ENCODE peak calls at places on chromosomes 12 and 14, in six cellular contexts. S is tibial artery, K is fibroblast of villous mesenchyme, M is thyroid gland, D is stomach, I is AG04450. Y is an unnamed sample.

GRCh38 chr14:101503431-101504095 is 57.7 kb upstream of the DIO3 start:
- DNase-seq in S (peak), K (no peak), M (no peak), D (peak), I (no peak), Y (no peak)

GRCh38 chr12:117192057-117192456 is 1.8 kb upstream of the FBXO21 start:
- DNase-seq in S (no peak), K (peak), M (peak), D (peak), I (no peak), Y (no peak)

GRCh38 chr12:121872546-121873223 is 14.0 kb upstream of the HPD start:
- DNase-seq in S (no peak), K (peak), M (no peak), D (peak), I (peak), Y (peak)

GRCh38 chr14:63647696-63648410 is 6.2 kb upstream of the WDR89 start:
- DNase-seq in S (no peak), K (no peak), M (no peak), D (no peak), I (no peak), Y (no peak)

GRCh38 chr14:54369343-54369742 is 27.5 kb upstream of the CDKN3 start:
- DNase-seq in S (no peak), K (no peak), M (no peak), D (no peak), I (no peak), Y (no peak)

GRCh38 chr12:102429755-102430154 is 50.6 kb downstream of the IGF1 start:
- DNase-seq in S (no peak), K (no peak), M (no peak), D (no peak), I (no peak), Y (no peak)

GRCh38 chr12:65568517-65568916 is 255.8 kb upstream of the HMGA2 start:
- DNase-seq in S (no peak), K (no peak), M (no peak), D (peak), I (peak), Y (no peak)

GRCh38 chr12:103757248-103757647 is 83.8 kb downstream of the NT5DC3 start:
- DNase-seq in S (no peak), K (no peak), M (no peak), D (no peak), I (no peak), Y (no peak)

GRCh38 chr12:55829967-55830600 is 697 bp upstream of the DNAJC14 start:
- DNase-seq in S (peak), K (no peak), M (peak), D (peak), I (no peak), Y (peak)

GRCh38 chr12:47818701-47819543 is 781 bp downstream of the HDAC7 start:
- DNase-seq in S (peak), K (peak), M (peak), D (peak), I (no peak), Y (peak)

GRCh38 chr14:83874662-83875061 is 1655.3 kb upstream of the FLRT2 start:
- DNase-seq in S (no peak), K (peak), M (no peak), D (no peak), I (no peak), Y (no peak)

GRCh38 chr14:76644875-76645518 is 116.3 kb upstream of the VASH1 start:
- DNase-seq in S (no peak), K (peak), M (peak), D (no peak), I (no peak), Y (no peak)

GRCh38 chr12:30251546-30251945 is 444.1 kb downstream of the IPO8 start:
- DNase-seq in S (no peak), K (no peak), M (no peak), D (no peak), I (no peak), Y (no peak)

GRCh38 chr12:53985358-53985899 is 483 bp downstream of the HOXC10 start:
- DNase-seq in S (no peak), K (no peak), M (no peak), D (no peak), I (no peak), Y (no peak)

GRCh38 chr14:59246566-59246965 is 58.1 kb downstream of the DAAM1 start:
- DNase-seq in S (no peak), K (no peak), M (no peak), D (no peak), I (no peak), Y (no peak)

GRCh38 chr12:105954891-105955607 is 183.7 kb downstream of the NUAK1 start:
- DNase-seq in S (no peak), K (peak), M (no peak), D (no peak), I (no peak), Y (no peak)

GRCh38 chr14:104202259-104203070 is 64.1 kb downstream of the KIF26A start:
- DNase-seq in S (no peak), K (no peak), M (peak), D (peak), I (no peak), Y (no peak)

GRCh38 chr12:105164068-105164467 is 56.5 kb downstream of the WASHC4 start:
- DNase-seq in S (no peak), K (no peak), M (no peak), D (no peak), I (no peak), Y (no peak)

GRCh38 chr14:104290058-104290667 is 151.8 kb downstream of the KIF26A start:
- DNase-seq in S (peak), K (no peak), M (no peak), D (no peak), I (no peak), Y (no peak)

GRCh38 chr12:13071305-13072280 is 27.4 kb downstream of the FAM234B start:
- DNase-seq in S (no peak), K (no peak), M (no peak), D (no peak), I (no peak), Y (no peak)

GRCh38 chr14:90355540-90356518 is 24.1 kb upstream of the NRDE2 start:
- DNase-seq in S (no peak), K (no peak), M (peak), D (no peak), I (no peak), Y (no peak)

GRCh38 chr14:51398898-51399297 is 158.9 kb downstream of the TMX1 start:
- DNase-seq in S (no peak), K (peak), M (no peak), D (no peak), I (peak), Y (no peak)

GRCh38 chr14:90483551-90483950 is 86.7 kb downstream of the CALM1 start:
- DNase-seq in S (peak), K (no peak), M (peak), D (peak), I (no peak), Y (peak)

GRCh38 chr12:14905269-14906004 is 19.8 kb upstream of the MGP start:
- DNase-seq in S (no peak), K (no peak), M (peak), D (no peak), I (no peak), Y (no peak)

GRCh38 chr14:104091061-104091926 is 5.8 kb downstream of the ASPG start:
- DNase-seq in S (no peak), K (no peak), M (no peak), D (no peak), I (no peak), Y (peak)

GRCh38 chr12:18971932-18972331 is 157.6 kb upstream of the PLEKHA5 start:
- DNase-seq in S (no peak), K (no peak), M (no peak), D (no peak), I (no peak), Y (no peak)

GRCh38 chr12:47889040-47889439 is 15.8 kb downstream of the VDR start:
- DNase-seq in S (peak), K (no peak), M (no peak), D (no peak), I (no peak), Y (peak)

GRCh38 chr12:6373022-6373787 is 2.2 kb downstream of the SCNN1A start:
- DNase-seq in S (no peak), K (no peak), M (peak), D (peak), I (no peak), Y (peak)

GRCh38 chr12:85301054-85301453 is 21.0 kb downstream of the ALX1 start:
- DNase-seq in S (no peak), K (no peak), M (no peak), D (no peak), I (no peak), Y (no peak)

GRCh38 chr14:23327947-23328744 is 6.9 kb downstream of the PABPN1 start:
- DNase-seq in S (no peak), K (peak), M (peak), D (peak), I (peak), Y (peak)

GRCh38 chr12:9717070-9717925 is 15.6 kb downstream of the CLECL1 start:
- DNase-seq in S (no peak), K (no peak), M (no peak), D (no peak), I (no peak), Y (no peak)

GRCh38 chr12:5808956-5809355 is 136.1 kb downstream of the ANO2 start:
- DNase-seq in S (no peak), K (peak), M (no peak), D (no peak), I (no peak), Y (no peak)

GRCh38 chr12:79925492-79925891 is 9.4 kb downstream of the PPP1R12A start:
- DNase-seq in S (no peak), K (peak), M (no peak), D (no peak), I (no peak), Y (no peak)

DNA sequence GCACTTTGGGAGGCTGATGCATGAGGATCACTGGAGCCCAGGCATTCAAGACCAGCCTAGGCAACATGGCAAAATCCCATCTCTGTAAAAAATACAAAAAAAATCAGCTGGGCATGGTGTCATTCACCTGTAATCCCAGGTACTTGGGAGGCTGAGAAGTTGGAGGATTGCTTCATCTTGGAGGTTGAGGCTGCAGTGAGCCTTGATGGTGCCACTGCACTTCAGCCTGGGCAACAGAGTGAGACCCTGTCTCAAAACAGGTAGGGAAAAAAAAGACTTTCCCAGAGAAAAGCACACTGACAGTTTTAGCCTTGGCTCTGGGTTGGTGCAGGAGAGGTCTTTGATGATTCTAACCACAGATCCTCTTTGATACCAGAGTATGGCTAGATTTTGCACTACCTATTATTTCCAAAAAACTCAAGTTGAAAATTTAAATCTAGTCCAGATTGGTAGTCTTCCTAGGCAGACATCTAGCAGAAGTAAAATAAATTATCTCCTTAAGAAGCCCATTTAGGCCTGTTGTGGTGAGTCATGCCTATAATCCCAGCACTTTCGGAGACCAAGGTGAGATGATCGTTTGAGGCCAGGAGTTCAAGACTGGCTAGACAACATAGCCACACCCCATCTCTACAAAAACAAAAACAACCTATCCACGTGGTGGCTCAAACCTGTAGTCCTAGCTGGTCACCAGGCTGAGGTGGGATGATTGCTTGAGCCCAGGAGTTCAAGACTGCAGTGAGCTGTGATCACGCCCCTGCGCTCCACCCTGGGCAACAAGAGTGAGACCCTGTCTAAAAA is 18.6 kb downstream of the LARP4 start:
- DNase-seq in S (no peak), K (no peak), M (no peak), D (no peak), I (no peak), Y (no peak)
- TF ChIP-seq CTCF in S (no peak), K (no peak), M (no peak), D (no peak), I (no peak), Y (no peak)

GRCh38 chr12:95213928-95214327 is 3.3 kb downstream of the FGD6 start:
- DNase-seq in S (no peak), K (no peak), M (no peak), D (no peak), I (no peak), Y (no peak)

GRCh38 chr12:95215925-95216324 is 1.3 kb downstream of the FGD6 start:
- DNase-seq in S (no peak), K (peak), M (no peak), D (no peak), I (no peak), Y (no peak)

GRCh38 chr12:95214466-95214865 is 2.8 kb downstream of the FGD6 start:
- DNase-seq in S (no peak), K (no peak), M (no peak), D (no peak), I (no peak), Y (no peak)

GRCh38 chr12:95213119-95213518 is 4.1 kb downstream of the FGD6 start:
- DNase-seq in S (no peak), K (no peak), M (no peak), D (no peak), I (no peak), Y (no peak)

GRCh38 chr12:95212576-95212975 is 4.7 kb downstream of the FGD6 start:
- DNase-seq in S (no peak), K (no peak), M (no peak), D (no peak), I (no peak), Y (no peak)
- TF ChIP-seq CTCF in S (no peak), K (no peak), M (no peak), D (no peak), I (no peak), Y (no peak)

GRCh38 chr14:98231210-98231609 is 1040.8 kb downstream of the BCL11B start:
- DNase-seq in S (no peak), K (no peak), M (no peak), D (no peak), I (no peak), Y (no peak)

GRCh38 chr14:98226411-98226810 is 1045.6 kb downstream of the BCL11B start:
- DNase-seq in S (peak), K (no peak), M (no peak), D (no peak), I (no peak), Y (no peak)

GRCh38 chr14:98227727-98228111 is 1044.3 kb downstream of the BCL11B start:
- DNase-seq in S (no peak), K (no peak), M (no peak), D (no peak), I (no peak), Y (no peak)

GRCh38 chr14:98227000-98227726 is 1044.8 kb downstream of the BCL11B start:
- DNase-seq in S (peak), K (no peak), M (no peak), D (no peak), I (no peak), Y (no peak)

GRCh38 chr14:98229676-98230366 is 1042.2 kb downstream of the BCL11B start:
- DNase-seq in S (no peak), K (no peak), M (no peak), D (no peak), I (no peak), Y (no peak)
- TF ChIP-seq CTCF in S (no peak), K (no peak), M (no peak), D (no peak), I (no peak), Y (no peak)

GRCh38 chr12:2623472-2623871 is 171.3 kb upstream of the FKBP4 start:
- DNase-seq in S (no peak), K (no peak), M (no peak), D (no peak), I (no peak), Y (no peak)

GRCh38 chr12:2627343-2628191 is 167.2 kb upstream of the FKBP4 start:
- DNase-seq in S (no peak), K (no peak), M (no peak), D (peak), I (no peak), Y (no peak)

GRCh38 chr12:2622460-2622859 is 172.3 kb upstream of the FKBP4 start:
- DNase-seq in S (no peak), K (no peak), M (no peak), D (no peak), I (no peak), Y (no peak)

GRCh38 chr12:2625267-2625666 is 169.5 kb upstream of the FKBP4 start:
- DNase-seq in S (no peak), K (no peak), M (peak), D (no peak), I (no peak), Y (no peak)

GRCh38 chr12:2624543-2625266 is 170.1 kb upstream of the FKBP4 start:
- DNase-seq in S (no peak), K (peak), M (no peak), D (no peak), I (no peak), Y (no peak)
- TF ChIP-seq CTCF in S (no peak), K (peak), M (no peak), D (no peak), I (peak), Y (no peak)